ENCODE peak calls at places on chromosomes 1 and 21, in ten cellular contexts. K is stimulated activated naive CD4-positive, alpha-beta T cell treated with Interleukin-2 at 50 U/mL for 16 hours; V is substantia nigra; B is NCI-H146; Y is lower lobe of right lung; M is stimulated activated CD8-positive, alpha-beta memory T cell treated with anti-CD3 and anti-CD28 coated beads, Interleukin-2, amount 100 ng/mL, for 48 hours; F is activated T-cell treated with anti-CD3 and anti-CD28 coated beads for 4 hours; W is AG09309; D is transverse colon; Z is stimulated activated CD4-positive, alpha-beta T cell treated with anti-CD3 and anti-CD28 coated beads, Interleukin-1b, Interleukin-23, amount 100 ng/mL, for 4 hours. X is an unnamed sample.

GRCh38 chr21:31293986-31294385 is 50.1 kb downstream of the TIAM1 start:
- DNase-seq in K (peak), V (no peak), B (no peak), Y (no peak), M (peak), F (peak), W (peak), D (no peak), Z (peak), X (peak)

GRCh38 chr1:199945591-199945990 is 81.9 kb upstream of the NR5A2 start:
- DNase-seq in K (no peak), V (no peak), B (no peak), Y (no peak), M (no peak), F (no peak), W (no peak), D (no peak), Z (no peak), X (no peak)

GRCh38 chr1:99544328-99544727 is 101.6 kb upstream of the PALMD start:
- DNase-seq in K (no peak), V (no peak), B (no peak), Y (no peak), M (no peak), F (no peak), W (no peak), D (no peak), Z (no peak), X (peak)

GRCh38 chr21:46605759-46606426 is 1.0 kb upstream of the S100B start:
- DNase-seq in K (peak), V (no peak), B (no peak), Y (peak), M (peak), F (no peak), W (no peak), D (peak), Z (peak), X (no peak)

GRCh38 chr21:36852864-36853263 is 113.6 kb downstream of the HLCS start:
- DNase-seq in K (no peak), V (no peak), B (no peak), Y (no peak), M (no peak), F (no peak), W (no peak), D (no peak), Z (no peak), X (no peak)

GRCh38 chr21:28237661-28238060 is 755.0 kb downstream of the LTN1 start:
- DNase-seq in K (no peak), V (no peak), B (no peak), Y (no peak), M (no peak), F (no peak), W (no peak), D (no peak), Z (no peak), X (no peak)

GRCh38 chr1:22613226-22613918 is 23.1 kb upstream of the C1QA start:
- DNase-seq in K (no peak), V (no peak), B (no peak), Y (peak), M (no peak), F (no peak), W (no peak), D (no peak), Z (no peak), X (no peak)

GRCh38 chr1:59714219-59714618 is 100.5 kb upstream of the HOOK1 start:
- DNase-seq in K (no peak), V (no peak), B (no peak), Y (no peak), M (no peak), F (no peak), W (no peak), D (no peak), Z (no peak), X (no peak)

GRCh38 chr1:207903053-207903452 is 7.9 kb downstream of the CD34 start:
- DNase-seq in K (no peak), V (no peak), B (no peak), Y (no peak), M (no peak), F (no peak), W (no peak), D (no peak), Z (no peak), X (no peak)

GRCh38 chr21:17446737-17447136 is 66.1 kb upstream of the CXADR start:
- DNase-seq in K (no peak), V (no peak), B (no peak), Y (no peak), M (no peak), F (no peak), W (no peak), D (no peak), Z (no peak), X (no peak)

GRCh38 chr1:153611024-153611352 is 1.9 kb downstream of the S100A16 start:
- DNase-seq in K (no peak), V (no peak), B (no peak), Y (no peak), M (no peak), F (no peak), W (no peak), D (no peak), Z (no peak), X (no peak)

GRCh38 chr1:182803846-182804245 is 14.3 kb downstream of the NPL start:
- DNase-seq in K (no peak), V (no peak), B (no peak), Y (no peak), M (no peak), F (no peak), W (no peak), D (no peak), Z (no peak), X (no peak)

GRCh38 chr21:27759091-27759659 is 792.3 kb upstream of the ADAMTS5 start:
- DNase-seq in K (no peak), V (no peak), B (no peak), Y (peak), M (no peak), F (no peak), W (no peak), D (peak), Z (no peak), X (no peak)

GRCh38 chr1:113874017-113874879 is 2.7 kb upstream of the PTPN22 start:
- DNase-seq in K (no peak), V (no peak), B (no peak), Y (no peak), M (no peak), F (no peak), W (no peak), D (peak), Z (no peak), X (no peak)

GRCh38 chr1:231160851-231161710 is 777 bp upstream of the TRIM67 start:
- DNase-seq in K (no peak), V (no peak), B (peak), Y (no peak), M (no peak), F (no peak), W (no peak), D (no peak), Z (no peak), X (no peak)

GRCh38 chr1:203930343-203930742 is 68.9 kb downstream of the SNRPE start:
- DNase-seq in K (no peak), V (no peak), B (no peak), Y (no peak), M (no peak), F (no peak), W (no peak), D (no peak), Z (no peak), X (no peak)

GRCh38 chr1:168392958-168393357 is 112.3 kb downstream of the TBX19 start:
- DNase-seq in K (no peak), V (no peak), B (no peak), Y (no peak), M (no peak), F (no peak), W (no peak), D (no peak), Z (no peak), X (no peak)

GRCh38 chr1:170699696-170700095 is 35.8 kb downstream of the PRRX1 start:
- DNase-seq in K (no peak), V (no peak), B (no peak), Y (no peak), M (no peak), F (no peak), W (no peak), D (no peak), Z (no peak), X (no peak)

GRCh38 chr1:44808938-44809917 is 905 bp downstream of the BTBD19 start:
- DNase-seq in K (peak), V (no peak), B (no peak), Y (peak), M (peak), F (peak), W (no peak), D (peak), Z (peak), X (no peak)